ENCODE peak calls at places on chromosomes 7 and 10, in seven cellular contexts. N, W, G, K, D, C and A are unnamed samples.

GRCh38 chr7:148962823-148963582 is 65.3 kb downstream of the PDIA4 start:
- DNase-seq in K (peak), N (no peak), W (peak), G (peak), C (peak), D (peak), A (peak)

GRCh38 chr10:21030096-21030495 is 133.0 kb upstream of the NEBL start:
- DNase-seq in K (no peak), D (no peak), N (no peak), W (no peak), G (peak), C (no peak), A (no peak)

GRCh38 chr7:37065779-37066271 is 341.5 kb upstream of the AOAH start:
- DNase-seq in D (no peak), N (no peak), G (no peak), K (no peak), C (no peak), W (no peak), A (no peak)

GRCh38 chr10:47205199-47205598 is 94.8 kb upstream of the GDF10 start:
- DNase-seq in N (no peak), K (peak), C (no peak), W (no peak), G (no peak), D (no peak), A (no peak)

GRCh38 chr10:86349940-86350630 is 16.5 kb downstream of the GRID1 start:
- DNase-seq in K (no peak), D (no peak), G (no peak), W (no peak), C (no peak), N (no peak), A (no peak)

GRCh38 chr10:72720814-72721665 is 29.1 kb downstream of the MCU start:
- DNase-seq in N (no peak), C (no peak), W (no peak), D (no peak), G (no peak), K (no peak), A (no peak)

GRCh38 chr7:16811555-16811954 is 6.8 kb upstream of the AGR2 start:
- DNase-seq in G (peak), N (no peak), C (no peak), D (no peak), W (no peak), K (no peak), A (peak)

GRCh38 chr7:29989257-29989995 is at the start of gene SCRN1:
- DNase-seq in W (peak), K (peak), G (peak), C (peak), N (no peak), D (no peak), A (peak)

GRCh38 chr7:91636129-91636724 is 244.3 kb downstream of the MTERF1 start:
- DNase-seq in G (no peak), K (peak), N (no peak), W (no peak), D (no peak), C (no peak), A (peak)

GRCh38 chr7:30470163-30470770 is 8.3 kb downstream of the NOD1 start:
- DNase-seq in W (peak), G (no peak), D (no peak), C (no peak), K (peak), N (no peak), A (no peak)

GRCh38 chr7:1536768-1537630 is 6.5 kb downstream of the MAFK start:
- DNase-seq in D (peak), C (peak), N (peak), W (peak), G (peak), K (peak), A (peak)

GRCh38 chr7:136053689-136054485 is 76.7 kb upstream of the MTPN start:
- DNase-seq in D (no peak), G (no peak), N (no peak), W (no peak), K (no peak), C (no peak), A (no peak)
- H3K27ac ChIP-seq in D (no peak), G (no peak), N (no peak), W (no peak), K (no peak), C (no peak), A (no peak)

GRCh38 chr7:86953219-86953618 is 106.2 kb downstream of the ELAPOR2 start:
- DNase-seq in W (no peak), K (no peak), D (no peak), G (no peak), C (no peak), N (no peak), A (no peak)
- H3K27ac ChIP-seq in W (no peak), K (no peak), D (no peak), G (no peak), C (no peak), N (no peak), A (no peak)

GRCh38 chr10:112369495-112370423 is 4.2 kb upstream of the ACSL5 start:
- DNase-seq in G (no peak), N (no peak), D (no peak), W (no peak), C (no peak), K (no peak), A (no peak)

GRCh38 chr10:112365451-112365850 is 8.5 kb upstream of the ACSL5 start:
- DNase-seq in K (no peak), C (no peak), N (no peak), G (no peak), D (no peak), W (no peak), A (no peak)

GRCh38 chr10:112365014-112365432 is 8.9 kb upstream of the ACSL5 start:
- DNase-seq in K (no peak), C (no peak), N (no peak), G (no peak), W (no peak), D (no peak), A (peak)

GRCh38 chr10:112367516-112367915 is 6.4 kb upstream of the ACSL5 start:
- DNase-seq in N (no peak), G (no peak), C (no peak), W (no peak), K (no peak), D (no peak), A (no peak)

DNA sequence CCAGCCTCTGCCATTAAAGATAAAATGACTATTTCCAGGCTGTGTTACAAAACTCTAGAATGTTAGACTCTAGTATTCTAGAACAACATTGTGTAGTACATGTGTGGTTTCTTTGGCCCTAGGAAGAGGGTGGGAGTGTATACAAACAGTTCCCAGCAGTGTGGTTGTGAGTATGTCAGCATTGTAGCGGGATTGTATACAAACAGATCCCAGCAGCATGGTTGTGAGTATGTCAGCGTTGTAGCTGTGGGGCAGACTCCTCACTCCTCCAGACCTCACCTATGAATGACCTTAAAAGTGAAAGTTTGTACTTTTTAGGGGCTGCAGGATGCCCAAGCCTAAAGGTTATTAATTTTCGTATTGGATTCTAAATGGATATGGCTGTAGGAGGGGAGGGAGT is 6.9 kb upstream of the ACSL5 start:
- DNase-seq in D (no peak), W (no peak), K (no peak), N (no peak), G (no peak), C (no peak), A (no peak)
- H3K27ac ChIP-seq in D (no peak), W (no peak), K (no peak), N (no peak), G (no peak), C (no peak), A (no peak)

GRCh38 chr7:136146925-136147324 is 169.8 kb upstream of the MTPN start:
- DNase-seq in D (no peak), N (no peak), W (no peak), K (no peak), G (no peak), C (no peak), A (no peak)

DNA sequence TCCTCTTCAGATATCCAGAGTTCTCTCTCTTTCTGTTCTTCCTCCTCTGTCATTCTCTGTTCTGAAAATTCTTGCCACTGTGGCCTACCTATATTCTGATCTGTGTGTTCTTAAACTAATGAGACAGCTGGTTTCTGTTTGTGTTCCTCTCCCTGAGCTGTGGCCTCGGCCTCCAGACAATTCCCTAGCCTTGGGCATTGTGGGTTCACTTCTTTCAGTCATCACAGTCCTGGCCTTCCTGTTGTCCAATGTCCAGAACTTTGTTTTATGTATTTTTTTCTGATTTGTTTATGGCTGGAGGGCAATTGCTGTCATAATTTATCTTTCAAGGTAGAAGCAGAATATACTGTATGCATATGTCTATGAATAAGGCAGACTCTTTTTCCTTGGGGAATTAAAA is 173.2 kb upstream of the MTPN start:
- DNase-seq in W (no peak), D (no peak), K (no peak), N (no peak), G (no peak), C (no peak), A (no peak)
- H3K27ac ChIP-seq in W (no peak), D (no peak), K (no peak), N (no peak), G (no peak), C (no peak), A (no peak)

GRCh38 chr7:10802526-10802925 is 171.1 kb upstream of the PHF14 start:
- DNase-seq in D (no peak), K (no peak), N (no peak), G (no peak), W (no peak), C (no peak), A (no peak)
- H3K27ac ChIP-seq in D (no peak), K (no peak), N (no peak), G (no peak), W (no peak), C (no peak), A (no peak)

GRCh38 chr7:22142593-22142992 is 196.9 kb upstream of the CDCA7L start:
- DNase-seq in N (no peak), G (no peak), K (no peak), W (no peak), D (no peak), C (no peak), A (no peak)

GRCh38 chr7:22140597-22140996 is 194.9 kb upstream of the CDCA7L start:
- DNase-seq in G (no peak), W (no peak), D (no peak), C (no peak), K (peak), N (no peak), A (no peak)

GRCh38 chr7:22143496-22143895 is 197.8 kb upstream of the CDCA7L start:
- DNase-seq in G (no peak), W (no peak), N (no peak), C (no peak), K (no peak), D (no peak), A (no peak)

GRCh38 chr7:22138886-22139285 is 193.2 kb upstream of the CDCA7L start:
- DNase-seq in D (no peak), N (no peak), G (no peak), K (no peak), W (no peak), C (no peak), A (no peak)

DNA sequence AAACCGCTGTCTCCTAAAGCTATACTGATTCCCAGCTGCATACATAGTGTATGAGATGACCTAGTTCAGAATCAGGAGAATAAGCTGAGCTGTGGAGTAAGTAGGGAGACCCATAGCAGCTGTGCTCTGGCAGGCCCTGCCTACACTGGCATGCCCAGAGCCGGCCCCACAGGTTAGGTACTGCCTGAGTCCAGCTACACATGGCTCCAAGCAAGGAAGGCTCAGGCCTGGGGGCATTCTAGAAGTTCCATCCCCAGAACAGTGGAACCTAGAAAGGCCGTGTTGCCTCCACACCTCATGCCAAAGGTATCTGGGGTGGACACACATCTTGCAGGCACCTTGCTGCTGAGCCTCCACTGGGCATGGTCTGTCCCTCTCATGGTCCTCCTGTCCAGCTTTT is 195.7 kb upstream of the CDCA7L start:
- DNase-seq in W (no peak), D (no peak), K (no peak), C (no peak), N (no peak), G (no peak), A (no peak)
- H3K27ac ChIP-seq in W (no peak), D (no peak), K (no peak), C (no peak), N (no peak), G (no peak), A (no peak)

DNA sequence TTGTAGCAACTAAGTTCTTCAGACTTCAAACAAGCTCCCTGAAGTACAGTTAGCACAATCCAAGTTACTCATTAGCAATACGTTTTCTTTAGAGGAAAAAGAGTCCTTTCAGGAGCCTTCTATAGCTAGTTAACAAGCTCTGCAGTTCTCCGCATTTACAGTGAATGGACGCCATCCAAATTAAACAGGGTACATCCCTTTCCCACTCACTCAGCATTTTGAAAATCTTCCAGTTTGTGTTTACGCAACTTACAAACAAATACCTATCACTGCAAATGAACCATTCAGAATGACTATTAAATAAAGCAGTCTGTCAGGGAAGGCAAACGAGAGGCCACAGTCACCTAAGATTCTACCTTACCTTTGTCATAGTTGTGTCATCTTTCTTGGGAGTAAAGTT is 84.5 kb downstream of the RNF32 start:
- DNase-seq in K (no peak), N (no peak), W (no peak), G (no peak), C (no peak), D (no peak), A (no peak)
- H3K27ac ChIP-seq in K (no peak), N (no peak), W (no peak), G (no peak), C (no peak), D (no peak), A (no peak)

DNA sequence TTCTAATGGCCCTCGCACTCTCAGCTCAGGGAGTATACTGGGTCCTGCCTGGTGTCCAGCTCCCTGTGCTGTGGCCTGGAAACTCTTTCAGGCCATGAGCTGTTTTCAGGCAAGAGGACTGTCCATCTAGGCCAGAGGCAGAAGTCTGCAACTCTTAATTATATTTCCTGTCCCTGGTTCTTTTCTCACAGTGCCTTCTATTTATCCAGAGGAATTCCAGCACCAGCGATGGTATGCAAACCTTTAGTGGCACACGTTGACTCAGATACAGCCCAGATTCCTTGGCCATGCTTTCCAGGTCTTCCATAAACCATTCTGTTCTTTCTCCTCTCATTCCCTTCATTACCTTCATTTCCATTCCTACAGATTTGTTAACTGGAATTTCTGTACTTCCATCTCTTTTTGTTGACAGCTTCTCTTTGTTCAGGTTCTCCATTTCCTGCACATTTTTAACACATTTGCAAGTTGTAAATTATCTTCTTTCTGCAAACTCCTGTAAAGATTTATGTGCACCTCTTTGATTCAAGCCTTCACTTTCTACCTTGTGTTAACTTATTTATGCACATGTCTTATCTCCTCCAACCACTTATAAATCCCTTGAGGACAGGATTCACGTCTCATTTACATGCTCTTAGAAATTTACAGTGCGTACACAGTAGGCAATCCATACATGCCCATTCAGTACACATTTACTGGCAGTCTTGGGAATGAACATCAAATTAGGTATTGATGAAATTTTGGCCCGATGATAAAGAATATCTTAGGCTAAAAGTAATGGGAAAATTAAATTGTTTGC is 172.1 kb downstream of the CELF2 start:
- DNase-seq in W (no peak), D (no peak), N (no peak), G (no peak), C (no peak), K (peak), A (no peak)
- H3K27ac ChIP-seq in W (no peak), D (peak), N (no peak), G (no peak), C (no peak), K (no peak), A (no peak)

DNA sequence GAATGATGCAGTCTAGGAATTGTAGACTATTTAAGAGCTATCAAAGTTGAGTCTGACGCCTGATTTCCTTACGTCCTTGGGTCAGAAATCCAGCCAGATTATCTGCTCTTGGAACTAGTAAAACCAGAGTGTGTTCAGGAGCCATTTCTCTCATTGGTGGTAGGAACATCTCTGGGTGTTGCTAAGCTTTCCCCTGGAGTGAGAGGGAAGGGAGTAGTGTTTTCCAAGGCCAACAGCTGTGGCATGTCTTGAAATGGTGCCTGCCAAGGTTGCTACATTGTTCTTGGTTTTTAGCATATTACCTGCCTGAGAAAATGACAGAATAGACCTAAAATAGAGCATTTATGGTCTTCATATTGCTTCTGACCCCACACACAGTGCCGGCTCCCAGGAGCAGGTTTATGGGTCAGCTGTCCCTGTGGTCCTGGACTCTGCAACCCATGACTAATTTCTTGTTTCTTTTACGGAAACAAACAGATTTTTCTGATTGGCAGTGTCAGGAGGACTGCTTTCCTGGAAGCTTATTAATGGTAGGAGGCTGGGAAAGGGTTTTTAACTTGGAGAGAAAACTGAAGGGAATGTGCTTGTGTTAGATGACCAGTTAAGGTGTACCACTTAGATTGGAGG is 17.5 kb downstream of the GBF1 start:
- DNase-seq in W (no peak), C (no peak), K (no peak), D (no peak), G (no peak), N (no peak), A (no peak)
- H3K27ac ChIP-seq in W (no peak), C (no peak), K (no peak), D (no peak), G (no peak), N (no peak), A (no peak)

DNA sequence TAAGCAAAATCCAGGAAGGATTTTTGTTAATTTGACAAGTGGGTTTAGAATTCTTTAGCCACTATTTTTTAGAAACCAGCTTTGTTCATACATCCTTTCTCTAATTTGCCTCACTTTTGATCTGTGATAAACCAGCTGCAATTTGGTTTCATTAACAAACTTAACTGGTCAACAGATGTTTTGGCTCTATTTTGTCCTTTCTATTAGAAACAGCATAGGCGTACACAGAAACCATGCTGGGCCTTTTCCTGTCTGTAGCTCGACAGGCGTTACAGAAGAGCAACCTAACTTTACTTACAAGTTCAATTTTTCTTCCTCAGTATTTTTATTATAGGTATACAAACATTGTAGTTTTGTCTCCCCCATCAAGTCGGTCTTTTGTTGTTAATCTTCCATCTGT is 28.2 kb downstream of the KAT6B start:
- DNase-seq in W (no peak), C (peak), K (no peak), N (no peak), D (no peak), G (no peak), A (no peak)
- H3K27ac ChIP-seq in W (peak), C (no peak), K (peak), N (no peak), D (no peak), G (no peak), A (peak)